ENCODE peak calls at places on chromosome 1, in five cellular contexts. One of them, this sample, is unnamed.

GRCh38 chr1:178192686-178193085 is 98.8 kb downstream of the RASAL2 start:
- DNase-seq in dorsolateral prefrontal cortex: no peak
- DNase-seq in heart right ventricle: peak; percentile 23
- DNase-seq in iPS DF 6.9: no peak
- DNase-seq in colonic mucosa: peak; percentile 52
- DNase-seq in this sample: peak; percentile 78

GRCh38 chr1:217525773-217526490 is 105.0 kb downstream of the GPATCH2 start:
- DNase-seq in dorsolateral prefrontal cortex: no peak
- DNase-seq in heart right ventricle: no peak
- DNase-seq in iPS DF 6.9: no peak
- DNase-seq in colonic mucosa: no peak
- DNase-seq in this sample: no peak

GRCh38 chr1:239912471-239912870 is 179.2 kb upstream of the FMN2 start:
- DNase-seq in dorsolateral prefrontal cortex: no peak
- DNase-seq in heart right ventricle: no peak
- DNase-seq in iPS DF 6.9: no peak
- DNase-seq in colonic mucosa: no peak
- DNase-seq in this sample: no peak

GRCh38 chr1:45913183-45913924 is 109.9 kb downstream of the MAST2 start:
- DNase-seq in dorsolateral prefrontal cortex: no peak
- DNase-seq in heart right ventricle: peak; percentile 85
- DNase-seq in iPS DF 6.9: no peak
- DNase-seq in colonic mucosa: peak; percentile 81
- DNase-seq in this sample: no peak

GRCh38 chr1:57674803-57675202 is 250.9 kb upstream of the DAB1 start:
- DNase-seq in dorsolateral prefrontal cortex: no peak
- DNase-seq in heart right ventricle: no peak
- DNase-seq in iPS DF 6.9: no peak
- DNase-seq in colonic mucosa: no peak
- DNase-seq in this sample: no peak

GRCh38 chr1:33410091-33410701 is 20.7 kb downstream of the PHC2 start:
- DNase-seq in dorsolateral prefrontal cortex: no peak
- DNase-seq in heart right ventricle: no peak
- DNase-seq in iPS DF 6.9: no peak
- DNase-seq in colonic mucosa: no peak
- DNase-seq in this sample: no peak

GRCh38 chr1:153795934-153796785 is 21.0 kb downstream of the SLC27A3 start:
- DNase-seq in dorsolateral prefrontal cortex: no peak
- DNase-seq in heart right ventricle: no peak
- DNase-seq in iPS DF 6.9: no peak
- DNase-seq in colonic mucosa: peak; percentile 17
- DNase-seq in this sample: no peak

GRCh38 chr1:4778056-4778455 is 123.6 kb downstream of the AJAP1 start:
- DNase-seq in dorsolateral prefrontal cortex: peak; percentile 47
- DNase-seq in heart right ventricle: no peak
- DNase-seq in iPS DF 6.9: no peak
- DNase-seq in colonic mucosa: no peak
- DNase-seq in this sample: no peak

GRCh38 chr1:232577809-232578208 is 52.1 kb downstream of the SIPA1L2 start:
- DNase-seq in dorsolateral prefrontal cortex: no peak
- DNase-seq in heart right ventricle: no peak
- DNase-seq in iPS DF 6.9: no peak
- DNase-seq in colonic mucosa: no peak
- DNase-seq in this sample: no peak

GRCh38 chr1:87330954-87331318 is 2.3 kb downstream of the LMO4 start:
- DNase-seq in dorsolateral prefrontal cortex: no peak
- DNase-seq in heart right ventricle: no peak
- DNase-seq in iPS DF 6.9: no peak
- DNase-seq in colonic mucosa: no peak
- DNase-seq in this sample: no peak

GRCh38 chr1:220701974-220702373 is 11.8 kb downstream of the C1orf115 start:
- DNase-seq in dorsolateral prefrontal cortex: no peak
- DNase-seq in heart right ventricle: no peak
- DNase-seq in iPS DF 6.9: no peak
- DNase-seq in colonic mucosa: no peak
- DNase-seq in this sample: no peak

GRCh38 chr1:51636765-51637522 is 20.1 kb downstream of the OSBPL9 start:
- DNase-seq in dorsolateral prefrontal cortex: no peak
- DNase-seq in heart right ventricle: no peak
- DNase-seq in iPS DF 6.9: no peak
- DNase-seq in colonic mucosa: peak; percentile 27
- DNase-seq in this sample: no peak

GRCh38 chr1:40803902-40804301 is 20.3 kb downstream of the KCNQ4 start:
- DNase-seq in dorsolateral prefrontal cortex: no peak
- DNase-seq in heart right ventricle: no peak
- DNase-seq in iPS DF 6.9: no peak
- DNase-seq in colonic mucosa: no peak
- DNase-seq in this sample: no peak

GRCh38 chr1:118185083-118185899 is at the start of gene SPAG17:
- DNase-seq in dorsolateral prefrontal cortex: no peak
- DNase-seq in heart right ventricle: peak; percentile 67
- DNase-seq in iPS DF 6.9: peak; percentile 91
- DNase-seq in colonic mucosa: peak; percentile 80
- DNase-seq in this sample: peak; percentile 84

GRCh38 chr1:22851517-22851916 is 121.1 kb downstream of the LACTBL1 start:
- DNase-seq in dorsolateral prefrontal cortex: no peak
- DNase-seq in heart right ventricle: no peak
- DNase-seq in iPS DF 6.9: no peak
- DNase-seq in colonic mucosa: no peak
- DNase-seq in this sample: no peak

GRCh38 chr1:31668303-31668883 is 23.7 kb upstream of the PEF1 start:
- DNase-seq in dorsolateral prefrontal cortex: no peak
- DNase-seq in heart right ventricle: no peak
- DNase-seq in iPS DF 6.9: no peak
- DNase-seq in colonic mucosa: no peak
- DNase-seq in this sample: no peak

GRCh38 chr1:53582211-53583020 is 123.2 kb downstream of the DMRTB1 start:
- DNase-seq in dorsolateral prefrontal cortex: no peak
- DNase-seq in heart right ventricle: no peak
- DNase-seq in iPS DF 6.9: no peak
- DNase-seq in colonic mucosa: no peak
- DNase-seq in this sample: peak; percentile 50

GRCh38 chr1:7677111-7677510 is 94.0 kb upstream of the VAMP3 start:
- DNase-seq in dorsolateral prefrontal cortex: no peak
- DNase-seq in heart right ventricle: no peak
- DNase-seq in iPS DF 6.9: no peak
- DNase-seq in colonic mucosa: no peak
- DNase-seq in this sample: no peak

GRCh38 chr1:171127481-171127880 is 36.8 kb downstream of the FMO3 start:
- DNase-seq in dorsolateral prefrontal cortex: no peak
- DNase-seq in heart right ventricle: no peak
- DNase-seq in iPS DF 6.9: no peak
- DNase-seq in colonic mucosa: no peak
- DNase-seq in this sample: no peak

GRCh38 chr1:203478231-203478630 is 2.6 kb downstream of the PRELP start:
- DNase-seq in dorsolateral prefrontal cortex: no peak
- DNase-seq in heart right ventricle: no peak
- DNase-seq in iPS DF 6.9: no peak
- DNase-seq in colonic mucosa: no peak
- DNase-seq in this sample: no peak

GRCh38 chr1:166307261-166308188 is 140.7 kb upstream of the FAM78B start:
- DNase-seq in dorsolateral prefrontal cortex: no peak
- DNase-seq in heart right ventricle: peak; percentile 63
- DNase-seq in iPS DF 6.9: no peak
- DNase-seq in colonic mucosa: no peak
- DNase-seq in this sample: no peak

GRCh38 chr1:170267317-170267716 is 121.6 kb downstream of the NTMT2 start:
- DNase-seq in dorsolateral prefrontal cortex: no peak
- DNase-seq in heart right ventricle: no peak
- DNase-seq in iPS DF 6.9: no peak
- DNase-seq in colonic mucosa: no peak
- DNase-seq in this sample: no peak

GRCh38 chr1:240967070-240967724 is 355.2 kb upstream of the GREM2 start:
- DNase-seq in dorsolateral prefrontal cortex: no peak
- DNase-seq in heart right ventricle: no peak
- DNase-seq in iPS DF 6.9: peak; percentile 11
- DNase-seq in colonic mucosa: no peak
- DNase-seq in this sample: no peak

GRCh38 chr1:181587870-181588438 is 104.6 kb downstream of the CACNA1E start:
- DNase-seq in dorsolateral prefrontal cortex: no peak
- DNase-seq in heart right ventricle: no peak
- DNase-seq in iPS DF 6.9: no peak
- DNase-seq in colonic mucosa: no peak
- DNase-seq in this sample: no peak

GRCh38 chr1:94095112-94095637 is 25.8 kb downstream of the ABCA4 start:
- DNase-seq in dorsolateral prefrontal cortex: peak; percentile 55
- DNase-seq in heart right ventricle: peak; percentile 87
- DNase-seq in iPS DF 6.9: no peak
- DNase-seq in colonic mucosa: peak; percentile 44
- DNase-seq in this sample: peak; percentile 42

GRCh38 chr1:40396420-40396819 is 22.9 kb downstream of the SMAP2 start:
- DNase-seq in dorsolateral prefrontal cortex: no peak
- DNase-seq in heart right ventricle: no peak
- DNase-seq in iPS DF 6.9: no peak
- DNase-seq in colonic mucosa: no peak
- DNase-seq in this sample: no peak

GRCh38 chr1:39132505-39133339 is 71.8 kb upstream of the MACF1 start:
- DNase-seq in dorsolateral prefrontal cortex: no peak
- DNase-seq in heart right ventricle: peak; percentile 88
- DNase-seq in iPS DF 6.9: peak; percentile 74
- DNase-seq in colonic mucosa: peak; percentile 77
- DNase-seq in this sample: peak; percentile 59

GRCh38 chr1:180614746-180615145 is 17.1 kb upstream of the XPR1 start:
- DNase-seq in dorsolateral prefrontal cortex: no peak
- DNase-seq in heart right ventricle: no peak
- DNase-seq in iPS DF 6.9: no peak
- DNase-seq in colonic mucosa: no peak
- DNase-seq in this sample: peak; percentile 80

GRCh38 chr1:41469706-41470105 is 14.8 kb downstream of the EDN2 start:
- DNase-seq in dorsolateral prefrontal cortex: no peak
- DNase-seq in heart right ventricle: no peak
- DNase-seq in iPS DF 6.9: no peak
- DNase-seq in colonic mucosa: no peak
- DNase-seq in this sample: no peak

GRCh38 chr1:8540971-8541370 is 223.1 kb downstream of the SLC45A1 start:
- DNase-seq in dorsolateral prefrontal cortex: no peak
- DNase-seq in heart right ventricle: no peak
- DNase-seq in iPS DF 6.9: no peak
- DNase-seq in colonic mucosa: no peak
- DNase-seq in this sample: no peak

DNA sequence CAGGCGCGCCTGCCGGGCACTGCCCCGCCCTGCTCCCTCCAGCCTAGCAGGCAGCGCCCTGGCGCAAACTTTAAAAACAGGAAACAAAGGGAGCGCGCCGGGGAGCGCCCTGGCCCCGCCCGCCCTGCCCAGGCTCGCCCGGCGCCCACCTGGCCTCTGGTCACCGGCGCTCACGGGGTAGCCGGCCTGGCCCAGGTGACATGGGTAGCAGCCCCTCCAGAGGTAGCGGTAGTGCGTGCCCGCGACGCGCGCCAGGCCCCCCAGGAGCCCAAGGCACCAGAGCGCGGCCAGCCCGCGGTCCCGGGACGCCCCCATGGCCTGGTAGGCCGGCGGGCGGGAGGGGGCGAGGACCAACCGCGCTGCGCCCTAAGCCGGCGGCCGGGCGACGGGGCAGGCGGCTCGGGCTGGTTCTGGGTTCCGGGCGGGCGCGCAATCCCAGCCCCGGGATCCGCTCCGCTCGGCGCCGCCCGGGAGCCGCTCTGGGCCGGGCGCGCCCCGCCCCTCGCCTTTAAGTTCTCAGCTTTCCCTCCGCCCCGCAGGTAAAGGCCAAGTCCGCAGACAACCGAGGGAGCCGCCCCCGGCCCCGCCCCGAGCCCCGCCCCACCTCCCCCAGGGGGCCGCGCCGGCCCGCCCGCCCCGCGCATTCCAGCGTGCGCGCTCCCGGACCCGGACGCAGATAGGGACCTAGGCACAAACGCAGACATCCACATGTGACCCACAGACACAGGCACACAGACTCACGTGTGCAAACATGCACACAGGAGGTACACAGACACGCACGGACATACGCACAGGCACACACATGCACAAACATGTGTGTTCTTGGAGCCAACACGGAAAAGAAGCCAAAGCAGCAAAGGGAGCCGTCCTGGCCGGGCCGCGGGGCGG is 76.7 kb downstream of the ARHGEF16 start:
- DNase-seq in dorsolateral prefrontal cortex: no peak
- DNase-seq in heart right ventricle: peak; percentile 77
- DNase-seq in iPS DF 6.9: peak; percentile 43
- DNase-seq in colonic mucosa: peak; percentile 84
- DNase-seq in this sample: peak; percentile 83
- H3K4me3 ChIP-seq in dorsolateral prefrontal cortex: peak overlapping the region; percentile 47
- H3K4me3 ChIP-seq in heart right ventricle: peak overlapping the region; percentile 67
- H3K4me3 ChIP-seq in iPS DF 6.9: peak overlapping the region; percentile 41
- H3K4me3 ChIP-seq in colonic mucosa: peak overlapping the region; percentile 59
- H3K4me3 ChIP-seq in this sample: peak overlapping the region; percentile 58

DNA sequence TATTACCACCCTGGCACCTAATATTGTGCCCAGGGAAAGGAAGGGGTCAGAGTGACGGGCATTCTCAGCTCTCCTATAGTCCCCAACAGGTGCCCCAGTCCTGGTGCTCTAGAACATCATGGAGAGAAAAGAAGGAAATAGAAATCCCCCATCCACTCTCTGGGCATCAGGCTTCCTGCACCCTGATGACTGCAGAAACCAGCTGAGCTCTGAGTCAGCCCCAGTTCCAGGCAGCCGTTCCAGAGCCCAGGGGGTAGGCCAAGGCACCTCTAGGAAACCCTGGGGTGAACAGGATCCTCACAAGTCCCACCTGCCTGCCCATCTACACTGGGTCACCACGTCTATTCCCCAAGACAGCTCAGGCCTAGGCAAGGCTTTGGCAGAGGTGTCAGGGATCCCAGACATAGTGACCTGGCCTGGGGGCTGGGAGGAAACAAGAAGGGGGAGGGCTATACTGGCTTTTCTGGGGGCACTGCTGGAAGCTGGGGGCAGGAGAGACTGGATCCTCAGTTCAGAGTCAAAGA is 709 bp downstream of the NECTIN4 start:
- DNase-seq in dorsolateral prefrontal cortex: no peak
- DNase-seq in heart right ventricle: no peak
- DNase-seq in iPS DF 6.9: no peak
- DNase-seq in colonic mucosa: no peak
- DNase-seq in this sample: peak; percentile 58
- H3K4me3 ChIP-seq in dorsolateral prefrontal cortex: no peak overlapping the region
- H3K4me3 ChIP-seq in heart right ventricle: no peak overlapping the region
- H3K4me3 ChIP-seq in iPS DF 6.9: no peak overlapping the region
- H3K4me3 ChIP-seq in colonic mucosa: peak overlapping the region; percentile 18
- H3K4me3 ChIP-seq in this sample: no peak overlapping the region

DNA sequence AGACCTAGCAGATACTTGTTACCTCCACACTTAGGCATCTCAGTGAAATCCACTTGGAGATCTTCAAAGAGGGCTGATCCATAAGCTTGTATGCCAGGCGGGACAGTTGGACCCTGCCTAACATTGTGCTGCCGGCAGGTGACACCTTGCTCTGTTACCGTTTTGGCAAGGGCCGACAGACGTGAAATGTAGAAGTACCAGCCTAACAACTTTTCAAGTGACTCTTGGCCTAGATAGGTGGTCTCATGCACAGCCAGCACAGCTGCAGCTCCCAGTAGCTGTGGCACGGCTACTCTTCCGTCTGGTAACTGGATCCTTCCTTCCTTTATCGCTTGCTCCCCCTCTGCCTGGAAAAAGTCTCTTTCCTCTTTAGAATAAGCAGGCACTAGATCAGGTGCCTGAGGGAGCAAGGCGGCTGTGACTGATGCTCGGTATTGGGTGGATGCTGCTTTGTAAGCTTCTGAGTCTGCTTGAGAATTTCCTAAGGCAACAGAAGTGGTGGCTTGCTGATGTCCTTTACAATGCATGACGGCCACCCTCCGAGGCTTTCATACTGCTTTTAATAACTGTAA is 713.5 kb downstream of the AMY1C start:
- DNase-seq in dorsolateral prefrontal cortex: no peak
- DNase-seq in heart right ventricle: no peak
- DNase-seq in iPS DF 6.9: no peak
- DNase-seq in colonic mucosa: no peak
- DNase-seq in this sample: no peak
- H3K4me3 ChIP-seq in dorsolateral prefrontal cortex: no peak overlapping the region
- H3K4me3 ChIP-seq in heart right ventricle: no peak overlapping the region
- H3K4me3 ChIP-seq in iPS DF 6.9: no peak overlapping the region
- H3K4me3 ChIP-seq in colonic mucosa: no peak overlapping the region
- H3K4me3 ChIP-seq in this sample: no peak overlapping the region

GRCh38 chr1:246281195-246281594 is 225.9 kb downstream of the SMYD3 start:
- DNase-seq in dorsolateral prefrontal cortex: no peak
- DNase-seq in heart right ventricle: no peak
- DNase-seq in iPS DF 6.9: no peak
- DNase-seq in colonic mucosa: no peak
- DNase-seq in this sample: no peak
- H3K4me3 ChIP-seq in dorsolateral prefrontal cortex: no peak overlapping the region
- H3K4me3 ChIP-seq in heart right ventricle: no peak overlapping the region
- H3K4me3 ChIP-seq in iPS DF 6.9: no peak overlapping the region
- H3K4me3 ChIP-seq in colonic mucosa: no peak overlapping the region
- H3K4me3 ChIP-seq in this sample: no peak overlapping the region

This sample was measured in body of pancreas.